ENCODE peak calls at places on chromosomes 3 and 15, in ten cellular contexts. I, J, G, U, K, Q, V, Z, Y and M are unnamed samples.

GRCh38 chr15:71437919-71438318 is 322.6 kb downstream of the THSD4 start:
- ATAC-seq in Z (peak), K (no peak), V (no peak), G (no peak), U (peak), J (no peak), Q (no peak), I (no peak), Y (no peak), M (no peak)

GRCh38 chr3:66444146-66444644 is 56.6 kb downstream of the LRIG1 start:
- ATAC-seq in Z (no peak), K (no peak), Y (no peak), V (no peak), G (no peak), I (no peak), J (no peak), Q (no peak), U (no peak), M (peak)

GRCh38 chr3:71177375-71177774 is 406.2 kb downstream of the FOXP1 start:
- ATAC-seq in Q (no peak), I (no peak), K (no peak), J (no peak), Z (peak), Y (no peak), G (no peak), V (no peak), U (no peak), M (no peak)

GRCh38 chr3:196793224-196793623 is 53.6 kb downstream of the PAK2 start:
- ATAC-seq in I (no peak), V (no peak), U (peak), Q (no peak), Y (no peak), K (no peak), Z (peak), J (peak), G (no peak), M (no peak)

GRCh38 chr3:156973954-156974353 is 147.8 kb downstream of the LEKR1 start:
- ATAC-seq in Y (no peak), Q (no peak), G (no peak), K (peak), J (no peak), Z (no peak), V (no peak), I (no peak), U (no peak), M (no peak)

GRCh38 chr3:54356299-54357037 is 234.1 kb downstream of the CACNA2D3 start:
- ATAC-seq in G (peak), U (peak), Q (no peak), I (no peak), V (no peak), Z (peak), J (peak), K (no peak), Y (no peak), M (no peak)

GRCh38 chr3:95719481-95719880 is 1094.9 kb upstream of the EPHA6 start:
- ATAC-seq in I (no peak), J (no peak), Y (no peak), U (no peak), K (no peak), G (no peak), V (no peak), Z (no peak), Q (no peak), M (no peak)

GRCh38 chr3:188164248-188164687 is 10.3 kb downstream of the LPP start:
- ATAC-seq in G (no peak), K (peak), Q (no peak), I (peak), U (no peak), Y (peak), V (peak), Z (peak), J (peak), M (peak)

GRCh38 chr3:51777985-51778384 is 1.1 kb downstream of the IQCF6 start:
- ATAC-seq in K (no peak), Y (no peak), U (peak), J (peak), I (no peak), Q (no peak), Z (peak), V (no peak), G (peak), M (no peak)

GRCh38 chr15:70210538-70210937 is 112.8 kb upstream of the TLE3 start:
- ATAC-seq in K (no peak), U (no peak), J (no peak), G (no peak), Q (no peak), Z (no peak), Y (no peak), V (no peak), I (no peak), M (no peak)

GRCh38 chr3:124800076-124800475 is 69.8 kb downstream of the UMPS start:
- ATAC-seq in V (no peak), Y (no peak), Q (no peak), U (no peak), K (no peak), G (no peak), I (no peak), J (peak), Z (no peak), M (no peak)

GRCh38 chr3:62109534-62109933 is 263.8 kb downstream of the FEZF2 start:
- ATAC-seq in U (peak), I (no peak), Q (no peak), J (no peak), Z (peak), V (no peak), Y (no peak), K (no peak), G (peak), M (no peak)

GRCh38 chr3:171971919-171972526 is 67.4 kb upstream of the FNDC3B start:
- ATAC-seq in J (peak), G (no peak), Q (no peak), Z (no peak), U (peak), Y (no peak), K (no peak), V (no peak), I (peak), M (no peak)

GRCh38 chr3:44969779-44970178 is 6.2 kb downstream of the ZDHHC3 start:
- ATAC-seq in Y (no peak), I (no peak), J (no peak), U (no peak), K (peak), V (no peak), Z (no peak), Q (no peak), G (no peak), M (no peak)

GRCh38 chr15:89743594-89743993 is 7.5 kb downstream of the MESP1 start:
- ATAC-seq in G (no peak), K (no peak), Y (no peak), Q (no peak), Z (no peak), U (no peak), J (no peak), V (no peak), I (no peak), M (no peak)

GRCh38 chr3:152331018-152331541 is 62.4 kb downstream of the MBNL1 start:
- ATAC-seq in I (peak), K (peak), V (no peak), J (peak), U (peak), Q (peak), G (peak), Z (peak), Y (peak), M (no peak)

GRCh38 chr3:141383555-141384129 is 15.3 kb downstream of the ZBTB38 start:
- ATAC-seq in J (no peak), Z (peak), V (no peak), K (no peak), Y (no peak), U (no peak), G (no peak), I (no peak), Q (no peak), M (no peak)

GRCh38 chr3:123406598-123406997 is 42.3 kb downstream of the ADCY5 start:
- ATAC-seq in V (no peak), U (peak), Z (peak), K (no peak), Q (no peak), G (peak), J (peak), I (no peak), Y (no peak), M (no peak)

GRCh38 chr3:189833996-189834395 is 202.8 kb downstream of the TP63 start:
- ATAC-seq in V (no peak), Y (no peak), Z (no peak), U (no peak), I (no peak), G (no peak), K (no peak), Q (no peak), J (no peak), M (no peak)

GRCh38 chr3:66489115-66489514 is 11.7 kb downstream of the LRIG1 start:
- ATAC-seq in Y (no peak), K (no peak), V (no peak), J (no peak), U (no peak), I (no peak), Q (no peak), Z (no peak), G (no peak), M (no peak)

GRCh38 chr3:78734048-78734637 is 1033.7 kb downstream of the ROBO1 start:
- ATAC-seq in J (no peak), Q (no peak), U (no peak), Z (no peak), Y (no peak), G (no peak), V (no peak), I (no peak), K (no peak), M (no peak)

GRCh38 chr15:91168457-91168856 is 68.4 kb downstream of the SV2B start:
- ATAC-seq in J (no peak), Y (no peak), I (no peak), K (no peak), V (no peak), Z (no peak), U (no peak), G (no peak), Q (no peak), M (no peak)

GRCh38 chr3:38648024-38648658 is 1.3 kb downstream of the SCN5A start:
- ATAC-seq in Z (no peak), Y (no peak), U (no peak), K (no peak), I (no peak), Q (no peak), J (no peak), G (no peak), V (no peak), M (no peak)

GRCh38 chr3:8757551-8758518 is 11.6 kb downstream of the OXTR start:
- ATAC-seq in U (no peak), I (no peak), Z (no peak), Q (no peak), Y (no peak), K (no peak), J (no peak), V (no peak), G (no peak), M (no peak)

GRCh38 chr3:44554626-44555592 is at the start of gene ZKSCAN7:
- ATAC-seq in Z (peak), J (peak), Q (peak), G (peak), Y (peak), K (peak), I (peak), U (peak), V (peak), M (peak)